ENCODE peak calls at places on chromosome 2, in six cellular contexts. B, Z, M, X, C and I are unnamed samples.

GRCh38 chr2:179049203-179049545 is 763 bp downstream of the CCDC141 start:
- DNase-seq in B (no peak), C (no peak), Z (no peak), X (no peak), M (no peak), I (no peak)

GRCh38 chr2:218959141-218959731 is at the start of gene CDK5R2:
- DNase-seq in X (peak; percentile 88), C (peak; percentile 59), Z (peak; percentile 74), B (peak; percentile 14), M (peak; percentile 89), I (peak; percentile 85)

GRCh38 chr2:44805836-44806235 is 135.7 kb upstream of the SIX3 start:
- DNase-seq in Z (no peak), X (no peak), C (no peak), B (no peak), M (no peak), I (no peak)

GRCh38 chr2:142176941-142177340 is 46.1 kb upstream of the LRP1B start:
- DNase-seq in X (no peak), B (no peak), Z (no peak), C (no peak), M (no peak), I (no peak)

GRCh38 chr2:121239471-121239870 is 45.5 kb downstream of the TFCP2L1 start:
- DNase-seq in Z (no peak), X (no peak), C (no peak), M (no peak), B (no peak), I (no peak)

GRCh38 chr2:11573418-11574175 is 39.8 kb downstream of the GREB1 start:
- DNase-seq in C (no peak), B (no peak), X (no peak), M (no peak), Z (no peak), I (no peak)

GRCh38 chr2:239824866-239825704 is 200.1 kb downstream of the NDUFA10 start:
- DNase-seq in B (no peak), Z (no peak), X (no peak), M (no peak), C (no peak), I (no peak)

GRCh38 chr2:172968061-172968469 is 107.6 kb upstream of the MAP3K20 start:
- DNase-seq in M (no peak), X (no peak), B (no peak), C (no peak), Z (peak; percentile 53), I (no peak)

GRCh38 chr2:41782306-41783158 is 265.3 kb upstream of the PKDCC start:
- DNase-seq in B (no peak), C (peak; percentile 7), Z (peak; percentile 20), X (peak; percentile 41), M (peak; percentile 24), I (peak; percentile 58)

GRCh38 chr2:150718280-150718679 is 230.8 kb upstream of the RND3 start:
- DNase-seq in C (no peak), Z (no peak), B (no peak), X (no peak), M (no peak), I (no peak)

GRCh38 chr2:100733344-100734187 is 86.4 kb upstream of the NPAS2 start:
- DNase-seq in C (no peak), B (no peak), M (no peak), Z (peak; percentile 68), X (no peak), I (no peak)